ENCODE peak calls at places on chromosome 2, in nine cellular contexts. G, L, H, K, Q, O, Y, M and T are unnamed samples.

GRCh38 chr2:234288974-234289455 is 207.9 kb downstream of the ARL4C start:
- DNase-seq in G (peak), L (peak), H (peak), K (peak), Q (no peak), O (peak), Y (no peak), M (peak), T (peak)

GRCh38 chr2:190415794-190416729 is 7.9 kb downstream of the MFSD6 start:
- DNase-seq in G (no peak), L (no peak), H (no peak), K (no peak), Q (no peak), O (no peak), Y (no peak), M (no peak), T (no peak)

GRCh38 chr2:217433522-217433921 is 569.3 kb downstream of the TNS1 start:
- DNase-seq in G (no peak), L (no peak), H (no peak), K (no peak), Q (no peak), O (peak), Y (peak), M (no peak), T (no peak)

GRCh38 chr2:173521450-173522192 is 166.9 kb downstream of the CDCA7 start:
- DNase-seq in G (no peak), L (no peak), H (no peak), K (no peak), Q (no peak), O (no peak), Y (no peak), M (no peak), T (no peak)

GRCh38 chr2:16493788-16494187 is 171.8 kb downstream of the CYRIA start:
- DNase-seq in G (no peak), L (no peak), H (no peak), K (no peak), Q (no peak), O (no peak), Y (no peak), M (no peak), T (no peak)

GRCh38 chr2:11437602-11438001 is 28.4 kb downstream of the E2F6 start:
- DNase-seq in G (no peak), L (no peak), H (no peak), K (no peak), Q (no peak), O (no peak), Y (no peak), M (no peak), T (no peak)

GRCh38 chr2:8522682-8523081 is 159.2 kb upstream of the ID2 start:
- DNase-seq in G (peak), L (no peak), H (no peak), K (no peak), Q (no peak), O (no peak), Y (no peak), M (no peak), T (no peak)

GRCh38 chr2:24076849-24077534 is 866 bp upstream of the SF3B6 start:
- DNase-seq in G (no peak), L (peak), H (no peak), K (no peak), Q (peak), O (no peak), Y (no peak), M (no peak), T (peak)

GRCh38 chr2:4135765-4136164 is 432.4 kb downstream of the DCDC2C start:
- DNase-seq in G (no peak), L (no peak), H (no peak), K (no peak), Q (no peak), O (no peak), Y (no peak), M (no peak), T (no peak)

GRCh38 chr2:26691881-26692813 is at the start of gene KCNK3:
- DNase-seq in G (peak), L (no peak), H (peak), K (peak), Q (peak), O (peak), Y (peak), M (no peak), T (peak)

GRCh38 chr2:241609859-241610793 is 26.8 kb downstream of the THAP4 start:
- DNase-seq in G (peak), L (peak), H (peak), K (peak), Q (peak), O (peak), Y (peak), M (peak), T (peak)

GRCh38 chr2:216633616-216634316 is 546 bp downstream of the IGFBP2 start:
- DNase-seq in G (peak), L (no peak), H (peak), K (no peak), Q (no peak), O (peak), Y (peak), M (no peak), T (no peak)

DNA sequence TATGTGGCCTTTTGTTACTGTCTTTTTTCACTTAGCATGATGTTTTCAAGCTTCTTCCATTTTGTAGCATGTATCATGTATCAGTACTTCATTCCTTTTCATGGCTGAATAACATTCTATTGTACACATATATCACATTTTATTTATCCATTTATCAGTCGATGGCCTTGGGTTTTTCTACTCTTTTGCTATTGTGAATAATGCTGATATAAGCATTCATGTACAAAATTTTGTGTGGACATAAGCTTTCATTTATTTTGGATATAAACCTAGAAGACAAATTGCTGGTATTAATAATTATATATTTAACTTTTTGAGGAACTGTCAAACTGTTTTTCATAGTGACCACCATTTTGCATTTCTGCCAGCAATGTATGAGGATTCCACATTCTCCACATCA is 201.1 kb downstream of the ACTR3 start:
- DNase-seq in G (no peak), L (no peak), H (no peak), K (no peak), Q (no peak), O (no peak), Y (no peak), M (no peak), T (no peak)
- H3K4me3 ChIP-seq in G (no peak), L (no peak), H (no peak), K (no peak), Q (no peak), O (no peak), Y (no peak), M (no peak), T (no peak)

GRCh38 chr2:213524164-213524563 is 239.9 kb downstream of the SPAG16 start:
- DNase-seq in G (no peak), L (no peak), H (no peak), K (no peak), Q (no peak), O (no peak), Y (no peak), M (no peak), T (no peak)
- TF ChIP-seq CTCF in G (no peak), L (no peak), H (no peak), K (no peak), Q (no peak), O (no peak), Y (no peak), M (no peak), T (no peak)

DNA sequence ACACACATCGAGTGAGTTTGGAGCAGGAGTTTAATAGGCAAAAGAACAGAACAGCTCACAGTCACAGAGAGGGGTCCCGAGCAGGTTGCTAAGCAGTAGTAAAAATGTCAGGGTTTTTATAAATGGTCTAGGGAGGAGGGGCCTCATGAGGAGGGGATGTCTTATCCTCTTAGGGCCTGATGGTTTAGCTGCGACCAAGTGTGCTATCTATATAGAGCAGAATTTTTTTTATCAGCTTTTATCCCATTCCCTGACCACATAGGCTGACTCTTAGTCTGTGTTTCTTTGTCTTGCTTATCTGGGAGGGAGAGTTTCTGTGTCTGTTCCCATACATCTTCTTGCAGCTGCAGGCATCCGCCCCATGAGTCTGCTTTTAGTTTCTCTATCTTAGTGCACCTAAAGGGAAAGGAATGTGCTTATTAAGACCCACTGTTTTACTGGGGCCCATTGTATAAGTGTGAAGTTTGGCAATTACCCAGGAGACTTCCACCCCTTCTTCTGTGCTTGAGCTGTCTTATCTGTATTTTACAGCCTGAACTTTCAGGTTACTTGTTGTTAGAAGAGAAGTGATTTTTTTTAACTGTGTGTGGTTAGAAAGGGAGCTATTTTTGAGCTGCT is 30.4 kb upstream of the GMCL1 start:
- DNase-seq in G (no peak), L (peak), H (no peak), K (no peak), Q (no peak), O (no peak), Y (no peak), M (peak), T (peak)
- H3K4me3 ChIP-seq in G (peak), L (peak), H (no peak), K (peak), Q (peak), O (peak), Y (peak), M (peak), T (peak)

DNA sequence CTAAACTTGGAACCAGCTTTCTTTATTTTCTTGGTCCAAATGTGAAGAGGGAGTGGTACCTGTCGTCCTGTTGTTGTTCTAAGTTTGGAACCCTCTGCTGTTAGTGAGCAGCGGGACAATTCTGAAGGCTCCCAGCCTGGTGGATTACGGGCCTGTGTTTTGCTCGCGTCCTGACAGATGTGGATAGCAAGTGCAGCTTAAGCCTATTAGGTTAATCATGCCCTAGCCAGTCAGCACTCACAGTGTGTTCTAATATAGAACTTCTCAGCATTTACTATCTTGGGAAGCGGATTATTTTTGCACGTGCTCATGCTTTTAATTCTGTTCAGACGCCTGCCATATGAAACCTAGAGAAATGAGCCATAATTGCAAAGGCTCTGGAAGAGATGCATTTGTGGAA is at the start of gene PCARE:
- DNase-seq in G (no peak), L (no peak), H (no peak), K (no peak), Q (no peak), O (no peak), Y (no peak), M (no peak), T (no peak)
- TF ChIP-seq CTCF in G (no peak), L (no peak), H (no peak), K (no peak), Q (no peak), O (no peak), Y (no peak), M (no peak), T (no peak)

GRCh38 chr2:178526256-178526655 is 46.0 kb downstream of the PLEKHA3 start:
- DNase-seq in G (no peak), L (no peak), H (no peak), K (no peak), Q (no peak), O (no peak), Y (no peak), M (no peak), T (no peak)
- H3K4me3 ChIP-seq in G (no peak), L (no peak), H (no peak), K (no peak), Q (no peak), O (no peak), Y (no peak), M (no peak), T (no peak)

GRCh38 chr2:112020561-112020960 is 34.5 kb upstream of the TMEM87B start:
- DNase-seq in G (no peak), L (no peak), H (no peak), K (no peak), Q (no peak), O (no peak), Y (no peak), M (no peak), T (no peak)
- TF ChIP-seq CTCF in G (no peak), L (peak), H (no peak), K (no peak), Q (no peak), O (no peak), Y (no peak), M (peak), T (peak)

DNA sequence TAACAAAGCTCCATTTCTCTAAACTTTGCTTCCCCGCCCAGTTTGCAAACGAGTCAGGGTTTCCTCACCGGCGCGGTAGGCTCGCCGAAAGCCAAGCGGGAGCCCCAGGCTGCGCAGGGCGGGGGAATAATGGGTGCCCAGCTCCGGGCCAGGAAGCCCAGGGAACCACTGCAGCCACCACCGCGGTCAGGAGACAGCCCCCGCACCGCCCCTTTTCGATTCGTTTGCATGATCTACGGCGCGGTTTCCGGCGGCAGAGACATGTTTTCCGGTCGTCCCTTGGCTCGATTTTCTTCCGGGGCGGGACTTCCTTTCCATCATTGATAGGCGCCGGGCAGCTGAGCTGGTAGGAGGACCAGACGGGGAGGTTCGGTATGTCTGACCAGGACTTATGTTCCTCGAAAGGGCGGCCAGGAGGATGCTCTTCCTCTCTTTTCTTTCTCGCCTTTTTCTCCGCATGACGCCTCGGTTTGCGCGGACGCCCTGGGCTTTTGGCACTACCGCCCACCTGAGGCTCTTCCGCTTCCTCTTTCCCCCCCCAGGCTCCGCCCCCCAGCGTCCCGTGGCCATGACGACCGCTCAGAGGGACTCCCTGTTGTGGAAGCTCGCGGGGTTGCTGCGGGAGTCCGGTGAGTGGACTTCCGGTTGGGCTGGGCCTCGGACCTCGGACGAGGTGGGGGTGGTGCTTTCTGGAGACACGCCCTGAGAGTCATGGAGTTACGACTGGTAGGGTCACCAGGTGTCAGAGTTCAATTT is at the start of gene STK11IP:
- DNase-seq in G (peak), L (peak), H (peak), K (peak), Q (peak), O (peak), Y (peak), M (peak), T (peak)
- H3K4me3 ChIP-seq in G (peak), L (peak), H (peak), K (peak), Q (peak), O (peak), Y (peak), M (peak), T (peak)